ENCODE peak calls at places on chromosomes 7 and 10, in six cellular contexts. One of them, this sample, is unnamed.

GRCh38 chr7:136976504-136977251 is 108.2 kb downstream of the CHRM2 start:
- DNase-seq in colonic mucosa: no peak
- DNase-seq in ACHN: no peak
- DNase-seq in IMR-90: peak
- DNase-seq in Kasumi-1: no peak
- DNase-seq in activated CD4-positive, CD25-positive, alpha-beta regulatory T cell treated with anti-CD3 and anti-CD28 coated beads, Interleukin-2, amount 50 U/mL, for 16 hours: no peak
- DNase-seq in this sample: no peak

GRCh38 chr7:40551685-40552576 is 417.1 kb downstream of the SUGCT start:
- DNase-seq in ACHN: peak
- DNase-seq in activated CD4-positive, CD25-positive, alpha-beta regulatory T cell treated with anti-CD3 and anti-CD28 coated beads, Interleukin-2, amount 50 U/mL, for 16 hours: no peak
- DNase-seq in colonic mucosa: no peak
- DNase-seq in Kasumi-1: peak
- DNase-seq in IMR-90: peak
- DNase-seq in this sample: peak

GRCh38 chr7:11636274-11636673 is 195.7 kb downstream of the THSD7A start:
- DNase-seq in Kasumi-1: no peak
- DNase-seq in IMR-90: no peak
- DNase-seq in colonic mucosa: no peak
- DNase-seq in ACHN: no peak
- DNase-seq in activated CD4-positive, CD25-positive, alpha-beta regulatory T cell treated with anti-CD3 and anti-CD28 coated beads, Interleukin-2, amount 50 U/mL, for 16 hours: no peak
- DNase-seq in this sample: no peak

GRCh38 chr7:2812119-2812487 is 32.0 kb downstream of the GNA12 start:
- DNase-seq in IMR-90: peak
- DNase-seq in ACHN: no peak
- DNase-seq in colonic mucosa: no peak
- DNase-seq in Kasumi-1: no peak
- DNase-seq in activated CD4-positive, CD25-positive, alpha-beta regulatory T cell treated with anti-CD3 and anti-CD28 coated beads, Interleukin-2, amount 50 U/mL, for 16 hours: no peak
- DNase-seq in this sample: no peak

GRCh38 chr7:73397936-73398335 is 35.6 kb upstream of the FZD9 start:
- DNase-seq in ACHN: no peak
- DNase-seq in IMR-90: no peak
- DNase-seq in colonic mucosa: no peak
- DNase-seq in activated CD4-positive, CD25-positive, alpha-beta regulatory T cell treated with anti-CD3 and anti-CD28 coated beads, Interleukin-2, amount 50 U/mL, for 16 hours: no peak
- DNase-seq in Kasumi-1: no peak
- DNase-seq in this sample: no peak

GRCh38 chr7:157987906-157988305 is 599.7 kb downstream of the PTPRN2 start:
- DNase-seq in Kasumi-1: no peak
- DNase-seq in activated CD4-positive, CD25-positive, alpha-beta regulatory T cell treated with anti-CD3 and anti-CD28 coated beads, Interleukin-2, amount 50 U/mL, for 16 hours: no peak
- DNase-seq in ACHN: no peak
- DNase-seq in IMR-90: no peak
- DNase-seq in colonic mucosa: no peak
- DNase-seq in this sample: no peak

GRCh38 chr7:102152672-102153585 is 133.7 kb upstream of the SH2B2 start:
- DNase-seq in colonic mucosa: peak
- DNase-seq in IMR-90: peak
- DNase-seq in ACHN: peak
- DNase-seq in activated CD4-positive, CD25-positive, alpha-beta regulatory T cell treated with anti-CD3 and anti-CD28 coated beads, Interleukin-2, amount 50 U/mL, for 16 hours: no peak
- DNase-seq in Kasumi-1: no peak
- DNase-seq in this sample: no peak

GRCh38 chr7:155509725-155510551 is 36.4 kb downstream of the CNPY1 start:
- DNase-seq in Kasumi-1: no peak
- DNase-seq in activated CD4-positive, CD25-positive, alpha-beta regulatory T cell treated with anti-CD3 and anti-CD28 coated beads, Interleukin-2, amount 50 U/mL, for 16 hours: no peak
- DNase-seq in ACHN: no peak
- DNase-seq in IMR-90: no peak
- DNase-seq in colonic mucosa: no peak
- DNase-seq in this sample: no peak

GRCh38 chr10:126979311-126979710 is 74.1 kb downstream of the DOCK1 start:
- DNase-seq in Kasumi-1: no peak
- DNase-seq in activated CD4-positive, CD25-positive, alpha-beta regulatory T cell treated with anti-CD3 and anti-CD28 coated beads, Interleukin-2, amount 50 U/mL, for 16 hours: no peak
- DNase-seq in ACHN: no peak
- DNase-seq in colonic mucosa: no peak
- DNase-seq in IMR-90: no peak
- DNase-seq in this sample: no peak

GRCh38 chr7:99643464-99643863 is 26.7 kb downstream of the ZSCAN25 start:
- DNase-seq in IMR-90: no peak
- DNase-seq in ACHN: no peak
- DNase-seq in activated CD4-positive, CD25-positive, alpha-beta regulatory T cell treated with anti-CD3 and anti-CD28 coated beads, Interleukin-2, amount 50 U/mL, for 16 hours: no peak
- DNase-seq in Kasumi-1: no peak
- DNase-seq in colonic mucosa: no peak
- DNase-seq in this sample: no peak

GRCh38 chr7:44769381-44770209 is 20.9 kb downstream of the ZMIZ2 start:
- DNase-seq in ACHN: peak
- DNase-seq in activated CD4-positive, CD25-positive, alpha-beta regulatory T cell treated with anti-CD3 and anti-CD28 coated beads, Interleukin-2, amount 50 U/mL, for 16 hours: no peak
- DNase-seq in IMR-90: peak
- DNase-seq in Kasumi-1: peak
- DNase-seq in colonic mucosa: no peak
- DNase-seq in this sample: peak

GRCh38 chr10:62681211-62681940 is 123.1 kb upstream of the ADO start:
- DNase-seq in IMR-90: no peak
- DNase-seq in ACHN: no peak
- DNase-seq in colonic mucosa: no peak
- DNase-seq in Kasumi-1: no peak
- DNase-seq in activated CD4-positive, CD25-positive, alpha-beta regulatory T cell treated with anti-CD3 and anti-CD28 coated beads, Interleukin-2, amount 50 U/mL, for 16 hours: peak
- DNase-seq in this sample: no peak

GRCh38 chr7:155889636-155890508 is 77.6 kb upstream of the SHH start:
- DNase-seq in IMR-90: no peak
- DNase-seq in colonic mucosa: peak
- DNase-seq in Kasumi-1: no peak
- DNase-seq in activated CD4-positive, CD25-positive, alpha-beta regulatory T cell treated with anti-CD3 and anti-CD28 coated beads, Interleukin-2, amount 50 U/mL, for 16 hours: no peak
- DNase-seq in ACHN: no peak
- DNase-seq in this sample: no peak

GRCh38 chr10:71713135-71714040 is 6.2 kb downstream of the C10orf105 start:
- DNase-seq in Kasumi-1: peak
- DNase-seq in colonic mucosa: peak
- DNase-seq in ACHN: no peak
- DNase-seq in IMR-90: peak
- DNase-seq in activated CD4-positive, CD25-positive, alpha-beta regulatory T cell treated with anti-CD3 and anti-CD28 coated beads, Interleukin-2, amount 50 U/mL, for 16 hours: no peak
- DNase-seq in this sample: peak

GRCh38 chr7:41975854-41976253 is 261.2 kb downstream of the GLI3 start:
- DNase-seq in IMR-90: no peak
- DNase-seq in colonic mucosa: no peak
- DNase-seq in ACHN: no peak
- DNase-seq in Kasumi-1: no peak
- DNase-seq in activated CD4-positive, CD25-positive, alpha-beta regulatory T cell treated with anti-CD3 and anti-CD28 coated beads, Interleukin-2, amount 50 U/mL, for 16 hours: no peak
- DNase-seq in this sample: no peak

GRCh38 chr7:114865564-114865963 is 56.3 kb upstream of the MDFIC start:
- DNase-seq in colonic mucosa: peak
- DNase-seq in IMR-90: peak
- DNase-seq in Kasumi-1: peak
- DNase-seq in activated CD4-positive, CD25-positive, alpha-beta regulatory T cell treated with anti-CD3 and anti-CD28 coated beads, Interleukin-2, amount 50 U/mL, for 16 hours: peak
- DNase-seq in ACHN: peak
- DNase-seq in this sample: peak

GRCh38 chr7:151755131-151755787 is 121.7 kb downstream of the PRKAG2 start:
- DNase-seq in ACHN: no peak
- DNase-seq in colonic mucosa: peak
- DNase-seq in IMR-90: peak
- DNase-seq in Kasumi-1: peak
- DNase-seq in activated CD4-positive, CD25-positive, alpha-beta regulatory T cell treated with anti-CD3 and anti-CD28 coated beads, Interleukin-2, amount 50 U/mL, for 16 hours: no peak
- DNase-seq in this sample: no peak

GRCh38 chr10:25063644-25064043 is 47.2 kb downstream of the THNSL1 start:
- DNase-seq in activated CD4-positive, CD25-positive, alpha-beta regulatory T cell treated with anti-CD3 and anti-CD28 coated beads, Interleukin-2, amount 50 U/mL, for 16 hours: no peak
- DNase-seq in IMR-90: no peak
- DNase-seq in colonic mucosa: peak
- DNase-seq in Kasumi-1: no peak
- DNase-seq in ACHN: no peak
- DNase-seq in this sample: no peak

GRCh38 chr10:29389935-29390334 is 101.1 kb downstream of the LYZL1 start:
- DNase-seq in colonic mucosa: no peak
- DNase-seq in Kasumi-1: no peak
- DNase-seq in activated CD4-positive, CD25-positive, alpha-beta regulatory T cell treated with anti-CD3 and anti-CD28 coated beads, Interleukin-2, amount 50 U/mL, for 16 hours: no peak
- DNase-seq in ACHN: no peak
- DNase-seq in IMR-90: peak
- DNase-seq in this sample: no peak

GRCh38 chr7:114084381-114085312 is 165.8 kb upstream of the PPP1R3A start:
- DNase-seq in IMR-90: no peak
- DNase-seq in ACHN: peak
- DNase-seq in Kasumi-1: peak
- DNase-seq in activated CD4-positive, CD25-positive, alpha-beta regulatory T cell treated with anti-CD3 and anti-CD28 coated beads, Interleukin-2, amount 50 U/mL, for 16 hours: no peak
- DNase-seq in colonic mucosa: peak
- DNase-seq in this sample: no peak

GRCh38 chr10:104332243-104333036 is 5.8 kb downstream of the ITPRIP start:
- DNase-seq in activated CD4-positive, CD25-positive, alpha-beta regulatory T cell treated with anti-CD3 and anti-CD28 coated beads, Interleukin-2, amount 50 U/mL, for 16 hours: no peak
- DNase-seq in colonic mucosa: no peak
- DNase-seq in Kasumi-1: no peak
- DNase-seq in IMR-90: no peak
- DNase-seq in ACHN: no peak
- DNase-seq in this sample: no peak

GRCh38 chr7:98878365-98879197 is at the start of gene TRRAP:
- DNase-seq in activated CD4-positive, CD25-positive, alpha-beta regulatory T cell treated with anti-CD3 and anti-CD28 coated beads, Interleukin-2, amount 50 U/mL, for 16 hours: peak
- DNase-seq in colonic mucosa: peak
- DNase-seq in ACHN: peak
- DNase-seq in Kasumi-1: peak
- DNase-seq in IMR-90: peak
- DNase-seq in this sample: peak

This sample was measured in HFFc6.